ENCODE peak calls at places on chromosomes 6 and 20, in four cellular contexts. P, E, Z and O are unnamed samples.

GRCh38 chr6:142907544-142907943 is 37.4 kb downstream of the HIVEP2 start:
- DNase-seq in P (no peak), Z (no peak), E (no peak), O (no peak)

GRCh38 chr20:20609522-20609921 is 102.9 kb downstream of the RALGAPA2 start:
- DNase-seq in E (no peak), Z (no peak), P (no peak), O (no peak)

GRCh38 chr6:24963887-24964570 is 28.3 kb upstream of the RIPOR2 start:
- DNase-seq in P (no peak), E (no peak), Z (no peak), O (no peak)

GRCh38 chr20:18904624-18905023 is 91.0 kb downstream of the SCP2D1 start:
- DNase-seq in E (no peak), P (no peak), Z (no peak), O (no peak)

GRCh38 chr20:10313215-10313614 is 94.6 kb downstream of the SNAP25 start:
- DNase-seq in P (no peak), E (no peak), Z (no peak), O (no peak)

GRCh38 chr6:96716221-96716620 is 121.1 kb downstream of the GPR63 start:
- DNase-seq in P (no peak), Z (no peak), E (no peak), O (no peak)

GRCh38 chr6:1527098-1527497 is 82.6 kb upstream of the FOXC1 start:
- DNase-seq in Z (no peak), P (peak), E (peak), O (peak)

GRCh38 chr20:20744170-20744725 is 31.8 kb upstream of the RALGAPA2 start:
- DNase-seq in E (no peak), Z (no peak), P (no peak), O (no peak)

GRCh38 chr6:164005312-164005711 is 590.8 kb downstream of the QKI start:
- DNase-seq in P (no peak), Z (no peak), E (no peak), O (no peak)

GRCh38 chr20:41245086-41245707 is 72.3 kb downstream of the ZHX3 start:
- DNase-seq in Z (no peak), P (no peak), E (peak), O (peak)

GRCh38 chr6:700490-700889 is 7.6 kb upstream of the EXOC2 start:
- DNase-seq in E (no peak), Z (no peak), P (no peak), O (no peak)

GRCh38 chr6:109507490-109508072 is 24.6 kb upstream of the ZBTB24 start:
- DNase-seq in P (no peak), Z (no peak), E (no peak), O (no peak)

GRCh38 chr6:150490586-150490985 is 109.1 kb upstream of the PLEKHG1 start:
- DNase-seq in E (no peak), P (no peak), Z (no peak), O (no peak)

GRCh38 chr6:3323696-3324261 is 65.0 kb downstream of the PSMG4 start:
- DNase-seq in Z (no peak), P (no peak), E (no peak), O (no peak)

GRCh38 chr6:151292974-151293373 is 53.2 kb downstream of the AKAP12 start:
- DNase-seq in E (peak), P (peak), Z (no peak), O (no peak)

GRCh38 chr6:36171573-36171972 is 25.0 kb upstream of the BRPF3 start:
- DNase-seq in Z (no peak), P (no peak), E (no peak), O (no peak)

GRCh38 chr6:168017629-168018028 is 20.2 kb downstream of the KIF25 start:
- DNase-seq in E (no peak), P (no peak), Z (peak), O (no peak)

GRCh38 chr20:62551408-62552323 is 75.9 kb upstream of the GATA5 start:
- DNase-seq in P (no peak), E (no peak), Z (no peak), O (no peak)
- H3K4me3 ChIP-seq in P (no peak), E (no peak), Z (no peak), O (no peak)

GRCh38 chr20:47544852-47545251 is 43.2 kb downstream of the NCOA3 start:
- DNase-seq in P (no peak), E (peak), Z (no peak), O (no peak)
- H3K27ac ChIP-seq in P (no peak), E (no peak), Z (no peak), O (no peak)

GRCh38 chr6:118800394-118801071 is 93.4 kb upstream of the ASF1A start:
- DNase-seq in E (peak), P (peak), Z (peak), O (peak)
- H3K4me3 ChIP-seq in E (no peak), P (peak), Z (no peak), O (no peak)

GRCh38 chr20:49913399-49914047 is 1.8 kb downstream of the SPATA2 start:
- DNase-seq in E (peak), P (no peak), Z (peak), O (no peak)

GRCh38 chr20:49916146-49917002 is 1.0 kb upstream of the SPATA2 start:
- DNase-seq in P (no peak), E (peak), Z (peak), O (no peak)

GRCh38 chr20:49914310-49915117 is 815 bp downstream of the SPATA2 start:
- DNase-seq in E (no peak), Z (peak), P (no peak), O (no peak)

GRCh38 chr20:49915380-49916145 is at the start of gene SPATA2:
- DNase-seq in P (peak), E (peak), Z (peak), O (peak)

GRCh38 chr20:49915118-49915379 is 280 bp downstream of the SPATA2 start:
- DNase-seq in P (no peak), E (no peak), Z (no peak), O (no peak)
- H3K27ac ChIP-seq in P (no peak), E (peak), Z (peak), O (peak)

DNA sequence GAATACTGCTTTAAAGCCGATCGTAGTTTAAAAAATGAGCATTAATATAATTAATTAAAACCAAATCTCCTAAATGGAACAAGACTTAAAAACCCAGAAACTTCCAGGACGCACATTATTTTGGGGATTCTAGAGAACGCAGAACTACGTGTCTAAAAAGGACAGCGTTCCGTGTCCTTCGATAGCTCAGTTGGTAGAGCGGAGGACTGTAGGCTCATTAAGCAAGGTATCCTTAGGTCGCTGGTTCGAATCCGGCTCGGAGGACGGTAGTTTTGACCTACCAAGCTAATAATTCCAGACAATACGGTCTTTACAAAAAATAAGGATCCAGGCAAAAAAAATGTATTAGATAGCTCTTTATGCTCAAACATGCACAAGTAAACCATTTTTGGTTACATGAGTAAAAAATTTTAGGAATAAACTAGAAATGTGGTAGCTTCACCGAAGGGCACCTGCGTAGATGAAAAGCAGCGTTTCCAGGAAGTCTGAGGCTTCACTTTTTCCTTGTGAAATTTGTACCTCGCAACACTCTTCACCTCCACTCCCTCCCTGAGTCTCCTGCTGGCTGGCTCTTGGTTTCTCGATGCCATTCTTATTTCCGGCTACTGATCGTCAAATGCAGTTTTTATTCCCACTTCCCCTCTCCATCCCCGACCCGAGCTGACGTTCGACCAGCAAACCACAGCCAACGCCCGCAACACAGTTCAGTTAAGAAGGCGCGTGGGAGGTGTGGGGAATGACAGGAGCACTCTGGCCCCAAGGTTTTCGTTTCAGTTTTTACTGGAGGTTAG is 19.6 kb upstream of the ABT1 start:
- DNase-seq in Z (no peak), E (peak), P (no peak), O (no peak)
- H3K4me3 ChIP-seq in Z (peak), E (peak), P (peak), O (no peak)

GRCh38 chr20:7853493-7853892 is 86.8 kb downstream of the HAO1 start:
- DNase-seq in Z (no peak), E (no peak), P (no peak), O (no peak)

GRCh38 chr20:7849675-7850074 is 90.6 kb downstream of the HAO1 start:
- DNase-seq in Z (no peak), E (no peak), P (no peak), O (no peak)

GRCh38 chr20:7855545-7855944 is 84.7 kb downstream of the HAO1 start:
- DNase-seq in Z (no peak), E (no peak), P (no peak), O (no peak)

GRCh38 chr20:7848351-7848750 is 91.9 kb downstream of the HAO1 start:
- DNase-seq in Z (no peak), P (no peak), E (no peak), O (no peak)

GRCh38 chr20:7851031-7851490 is 89.2 kb downstream of the HAO1 start:
- DNase-seq in E (peak), P (no peak), Z (no peak), O (no peak)
- H3K27ac ChIP-seq in E (no peak), P (no peak), Z (no peak), O (no peak)